ENCODE peak calls at places on chromosomes 12 and 14, in four cellular contexts. B, V, R and U are unnamed samples.

GRCh38 chr14:91754185-91754584 is 22.3 kb upstream of the CATSPERB start:
- DNase-seq in B (no peak), V (no peak), R (no peak), U (no peak)

GRCh38 chr14:102525213-102526143 is 15.9 kb upstream of the ANKRD9 start:
- DNase-seq in B (no peak), V (peak; percentile 58), R (peak; percentile 47), U (peak; percentile 29)

GRCh38 chr14:31018057-31018645 is 7.3 kb upstream of the AP4S1 start:
- DNase-seq in B (no peak), V (no peak), R (no peak), U (no peak)

GRCh38 chr14:89365071-89365801 is 51.8 kb downstream of the FOXN3 start:
- DNase-seq in B (no peak), V (no peak), R (peak; percentile 74), U (no peak)

GRCh38 chr12:118979763-118980406 is 1.5 kb upstream of the SRRM4 start:
- DNase-seq in B (no peak), V (peak; percentile 29), R (peak; percentile 54), U (peak; percentile 25)

GRCh38 chr12:52216107-52216506 is 16.9 kb upstream of the KRT7 start:
- DNase-seq in B (no peak), V (no peak), R (no peak), U (no peak)

GRCh38 chr14:47391105-47391504 is 284.3 kb downstream of the MDGA2 start:
- DNase-seq in B (no peak), V (no peak), R (no peak), U (no peak)

GRCh38 chr12:67593041-67593870 is 55.3 kb upstream of the DYRK2 start:
- DNase-seq in B (no peak), V (peak; percentile 37), R (no peak), U (peak; percentile 33)

GRCh38 chr12:104793280-104793679 is 164.8 kb downstream of the SLC41A2 start:
- DNase-seq in B (no peak), V (peak; percentile 95), R (no peak), U (peak; percentile 88)

GRCh38 chr12:64713372-64713771 is 45.8 kb downstream of the GNS start:
- DNase-seq in B (no peak), V (no peak), R (no peak), U (no peak)

GRCh38 chr12:106170285-106170684 is 31.5 kb upstream of the NUAK1 start:
- DNase-seq in B (no peak), V (peak; percentile 91), R (peak; percentile 19), U (peak; percentile 84)

GRCh38 chr12:1272132-1272531 is 281.1 kb downstream of the ERC1 start:
- DNase-seq in B (no peak), V (no peak), R (no peak), U (no peak)

GRCh38 chr14:89503458-89503996 is 86.5 kb upstream of the FOXN3 start:
- DNase-seq in B (no peak), V (no peak), R (no peak), U (no peak)

GRCh38 chr12:104735801-104736200 is 222.3 kb downstream of the SLC41A2 start:
- DNase-seq in B (no peak), V (no peak), R (no peak), U (no peak)

GRCh38 chr12:100859063-100859627 is 64.6 kb downstream of the ANO4 start:
- DNase-seq in B (no peak), V (no peak), R (no peak), U (no peak)

GRCh38 chr12:28872654-28873268 is 276.3 kb upstream of the FAR2 start:
- DNase-seq in B (peak; percentile 33), V (peak; percentile 65), R (peak; percentile 13), U (peak; percentile 68)

GRCh38 chr12:82687020-82687951 is 580 bp downstream of the TMTC2 start:
- DNase-seq in B (no peak), V (peak; percentile 9), R (peak; percentile 18), U (peak; percentile 6)

GRCh38 chr12:32024884-32025599 is 65.8 kb downstream of the RESF1 start:
- DNase-seq in B (no peak), V (no peak), R (no peak), U (no peak)

GRCh38 chr14:52741865-52742264 is 11.9 kb downstream of the STYX start:
- DNase-seq in B (no peak), V (no peak), R (no peak), U (no peak)

GRCh38 chr12:116164263-116164817 is 113.2 kb downstream of the MED13L start:
- DNase-seq in B (no peak), V (no peak), R (no peak), U (no peak)

GRCh38 chr12:38543151-38543550 is 226.6 kb downstream of the ALG10B start:
- DNase-seq in B (no peak), V (no peak), R (no peak), U (no peak)

GRCh38 chr14:85960781-85961180 is 430.8 kb downstream of the FLRT2 start:
- DNase-seq in B (no peak), V (no peak), R (no peak), U (no peak)

GRCh38 chr12:52526511-52526951 is 6.3 kb upstream of the KRT5 start:
- DNase-seq in B (no peak), V (no peak), R (no peak), U (no peak)

GRCh38 chr14:103721334-103722120 is 5.9 kb downstream of the ZFYVE21 start:
- DNase-seq in B (no peak), V (no peak), R (no peak), U (no peak)

GRCh38 chr14:68393178-68393763 is 399.6 kb downstream of the ZFP36L1 start:
- DNase-seq in B (no peak), V (no peak), R (no peak), U (no peak)

GRCh38 chr12:124451637-124452243 is 115.7 kb downstream of the NCOR2 start:
- DNase-seq in B (no peak), V (no peak), R (no peak), U (no peak)

GRCh38 chr14:105475916-105476845 is 1.6 kb downstream of the CRIP2 start:
- DNase-seq in B (no peak), V (peak; percentile 43), R (peak; percentile 78), U (peak; percentile 65)

GRCh38 chr14:68232643-68233055 is 413.1 kb downstream of the RAD51B start:
- DNase-seq in B (peak; percentile 98), V (peak; percentile 97), R (peak; percentile 72), U (peak; percentile 79)

GRCh38 chr12:3285570-3285969 is 205.4 kb upstream of the PRMT8 start:
- DNase-seq in B (no peak), V (no peak), R (no peak), U (no peak)

GRCh38 chr12:95966287-95966870 is 23.2 kb downstream of the AMDHD1 start:
- DNase-seq in B (no peak), V (no peak), R (no peak), U (no peak)

GRCh38 chr12:88247241-88247643 is 105.1 kb downstream of the TMTC3 start:
- DNase-seq in B (no peak), V (peak; percentile 97), R (peak; percentile 17), U (peak; percentile 71)